ENCODE peak calls at places on chromosomes 13 and 19, in four cellular contexts. V is lower leg skin; A is activated naive CD4-positive, alpha-beta T cell treated with anti-CD3 and anti-CD28 coated beads for 36 hours; I is fibroblast of lung. R is an unnamed sample.

GRCh38 chr19:16005925-16006324 is 57.1 kb downstream of the OR10H4 start:
- DNase-seq in V (no peak), A (no peak), I (no peak), R (no peak)

GRCh38 chr13:75694742-75695141 is 58.6 kb downstream of the LMO7 start:
- DNase-seq in V (no peak), A (no peak), I (no peak), R (no peak)

GRCh38 chr19:11227201-11227886 is 12.1 kb upstream of the ANGPTL8 start:
- DNase-seq in V (no peak), A (no peak), I (no peak), R (no peak)

GRCh38 chr19:49475995-49476880 is 2.2 kb downstream of the FLT3LG start:
- DNase-seq in V (peak), A (peak), I (peak), R (no peak)

GRCh38 chr13:44302948-44303575 is 70.6 kb upstream of the SERP2 start:
- DNase-seq in V (no peak), A (peak), I (peak), R (no peak)

GRCh38 chr19:47351545-47351944 is 2.4 kb downstream of the DHX34 start:
- DNase-seq in V (no peak), A (no peak), I (peak), R (peak)

GRCh38 chr13:47413112-47413511 is 516.3 kb upstream of the HTR2A start:
- DNase-seq in V (no peak), A (no peak), I (peak), R (peak)

GRCh38 chr19:1847348-1847683 is 967 bp downstream of the REXO1 start:
- DNase-seq in V (no peak), A (no peak), I (no peak), R (peak)

GRCh38 chr13:111972261-111972780 is 94.6 kb upstream of the SOX1 start:
- DNase-seq in V (peak), A (no peak), I (no peak), R (no peak)

GRCh38 chr13:37648604-37649003 is 50.0 kb upstream of the POSTN start:
- DNase-seq in V (no peak), A (no peak), I (peak), R (peak)

GRCh38 chr19:46357846-46358583 is 11.1 kb downstream of the PPP5C start:
- DNase-seq in V (peak), A (no peak), I (no peak), R (no peak)

GRCh38 chr19:37172368-37173366 is at the start of gene ZNF585A:
- DNase-seq in V (peak), A (peak), I (peak), R (peak)

GRCh38 chr19:18227781-18228271 is 1.6 kb upstream of the PDE4C start:
- DNase-seq in V (no peak), A (no peak), I (no peak), R (no peak)

GRCh38 chr13:97975851-97976550 is 22.5 kb downstream of the IPO5 start:
- DNase-seq in V (peak), A (peak), I (peak), R (peak)

GRCh38 chr13:57933606-57934005 is 302.1 kb downstream of the PCDH17 start:
- DNase-seq in V (no peak), A (no peak), I (no peak), R (no peak)

R was measured in astrocyte of the spinal cord.